ENCODE peak calls at places on chromosomes 7 and 10, in six cellular contexts. V, Y, H, P, Q and M are unnamed samples.

GRCh38 chr7:2299131-2299829 is 15.0 kb downstream of the SNX8 start:
- DNase-seq in V (peak; percentile 67), Y (no peak), H (peak; percentile 10), P (peak; percentile 90), Q (peak; percentile 30), M (peak; percentile 75)

GRCh38 chr10:46527241-46527811 is 29.1 kb downstream of the GPRIN2 start:
- DNase-seq in V (no peak), Y (no peak), H (peak; percentile 72), P (no peak), Q (peak; percentile 14), M (no peak)

GRCh38 chr10:32161586-32161985 is 105.4 kb upstream of the KIF5B start:
- DNase-seq in V (no peak), Y (no peak), H (no peak), P (no peak), Q (no peak), M (no peak)

GRCh38 chr7:9846902-9847301 is 1126.8 kb upstream of the PHF14 start:
- DNase-seq in V (no peak), Y (no peak), H (no peak), P (no peak), Q (no peak), M (no peak)

GRCh38 chr10:89118091-89118490 is 89.0 kb downstream of the CH25H start:
- DNase-seq in V (no peak), Y (no peak), H (no peak), P (peak; percentile 70), Q (no peak), M (no peak)

GRCh38 chr10:123140164-123140982 is 4.6 kb downstream of the HMX3 start:
- DNase-seq in V (no peak), Y (no peak), H (no peak), P (no peak), Q (no peak), M (peak; percentile 51)

GRCh38 chr10:131006458-131007256 is 304.9 kb downstream of the TCERG1L start:
- DNase-seq in V (no peak), Y (no peak), H (no peak), P (no peak), Q (no peak), M (no peak)

GRCh38 chr7:11727864-11728263 is 104.1 kb downstream of the THSD7A start:
- DNase-seq in V (peak; percentile 27), Y (no peak), H (no peak), P (peak; percentile 65), Q (no peak), M (no peak)

GRCh38 chr10:35237766-35238512 is 98.4 kb upstream of the CCNY start:
- DNase-seq in V (no peak), Y (no peak), H (no peak), P (no peak), Q (no peak), M (no peak)

GRCh38 chr10:75014516-75015230 is 96.8 kb upstream of the SAMD8 start:
- DNase-seq in V (no peak), Y (peak; percentile 76), H (no peak), P (no peak), Q (no peak), M (no peak)

GRCh38 chr7:30905078-30906012 is 6.3 kb upstream of the AQP1 start:
- DNase-seq in V (no peak), Y (no peak), H (peak; percentile 58), P (no peak), Q (no peak), M (no peak)

GRCh38 chr10:115944538-115944937 is 328.5 kb downstream of the GFRA1 start:
- DNase-seq in V (no peak), Y (no peak), H (no peak), P (no peak), Q (no peak), M (no peak)

GRCh38 chr10:96138102-96138501 is 8.0 kb downstream of the ZNF518A start:
- DNase-seq in V (no peak), Y (no peak), H (no peak), P (no peak), Q (no peak), M (peak; percentile 73)

GRCh38 chr10:108582387-108582786 is 1340.9 kb downstream of the XPNPEP1 start:
- DNase-seq in V (no peak), Y (no peak), H (no peak), P (peak; percentile 18), Q (no peak), M (no peak)

GRCh38 chr10:6044060-6044459 is 18.1 kb downstream of the IL2RA start:
- DNase-seq in V (no peak), Y (no peak), H (no peak), P (no peak), Q (no peak), M (no peak)

GRCh38 chr7:27134392-27134791 is 3.8 kb upstream of the HOXA4 start:
- DNase-seq in V (no peak), Y (no peak), H (no peak), P (peak; percentile 70), Q (no peak), M (no peak)

GRCh38 chr7:127822822-127823508 is 171.0 kb downstream of the SND1 start:
- DNase-seq in V (no peak), Y (no peak), H (no peak), P (no peak), Q (no peak), M (no peak)

GRCh38 chr10:132479024-132479602 is 58.5 kb upstream of the INPP5A start:
- DNase-seq in V (no peak), Y (no peak), H (peak; percentile 43), P (no peak), Q (no peak), M (no peak)

GRCh38 chr10:71964669-71965515 is 697 bp downstream of the CHST3 start:
- DNase-seq in V (no peak), Y (no peak), H (peak; percentile 81), P (peak; percentile 84), Q (peak; percentile 81), M (no peak)

GRCh38 chr10:124992462-124993344 is 50.8 kb downstream of the ZRANB1 start:
- DNase-seq in V (peak; percentile 54), Y (peak; percentile 36), H (peak; percentile 72), P (peak; percentile 65), Q (peak; percentile 72), M (peak; percentile 25)

GRCh38 chr7:12031638-12032037 is 179.5 kb upstream of the TMEM106B start:
- DNase-seq in V (no peak), Y (peak; percentile 17), H (no peak), P (no peak), Q (no peak), M (no peak)

GRCh38 chr7:150322114-150322832 is 882 bp upstream of the LRRC61 start:
- DNase-seq in V (no peak), Y (peak; percentile 40), H (no peak), P (no peak), Q (no peak), M (peak; percentile 20)

GRCh38 chr7:25392571-25393338 is 164.5 kb upstream of the NPVF start:
- DNase-seq in V (no peak), Y (no peak), H (no peak), P (no peak), Q (no peak), M (no peak)

GRCh38 chr7:21960922-21961321 is 15.2 kb upstream of the CDCA7L start:
- DNase-seq in V (peak; percentile 7), Y (no peak), H (no peak), P (peak; percentile 77), Q (no peak), M (no peak)

GRCh38 chr10:75284097-75284485 is 48.3 kb upstream of the COMTD1 start:
- DNase-seq in V (no peak), Y (no peak), H (no peak), P (no peak), Q (no peak), M (no peak)

GRCh38 chr10:95319239-95319638 is 28.4 kb upstream of the PDLIM1 start:
- DNase-seq in V (no peak), Y (no peak), H (no peak), P (no peak), Q (no peak), M (no peak)

GRCh38 chr7:108442039-108442568 is 14.1 kb downstream of the NRCAM start:
- DNase-seq in V (no peak), Y (no peak), H (no peak), P (no peak), Q (no peak), M (no peak)

GRCh38 chr7:20541615-20542349 is 73.7 kb upstream of the ABCB5 start:
- DNase-seq in V (no peak), Y (no peak), H (no peak), P (no peak), Q (no peak), M (no peak)

GRCh38 chr7:2163565-2163964 is 69.2 kb downstream of the MAD1L1 start:
- DNase-seq in V (no peak), Y (no peak), H (peak; percentile 13), P (no peak), Q (no peak), M (no peak)

GRCh38 chr10:15293862-15294835 is 76.9 kb downstream of the FAM171A1 start:
- DNase-seq in V (no peak), Y (no peak), H (no peak), P (peak; percentile 28), Q (no peak), M (no peak)

GRCh38 chr10:43824934-43825333 is 176.3 kb upstream of the ZNF32 start:
- DNase-seq in V (peak; percentile 89), Y (no peak), H (no peak), P (peak; percentile 40), Q (peak; percentile 72), M (no peak)

DNA sequence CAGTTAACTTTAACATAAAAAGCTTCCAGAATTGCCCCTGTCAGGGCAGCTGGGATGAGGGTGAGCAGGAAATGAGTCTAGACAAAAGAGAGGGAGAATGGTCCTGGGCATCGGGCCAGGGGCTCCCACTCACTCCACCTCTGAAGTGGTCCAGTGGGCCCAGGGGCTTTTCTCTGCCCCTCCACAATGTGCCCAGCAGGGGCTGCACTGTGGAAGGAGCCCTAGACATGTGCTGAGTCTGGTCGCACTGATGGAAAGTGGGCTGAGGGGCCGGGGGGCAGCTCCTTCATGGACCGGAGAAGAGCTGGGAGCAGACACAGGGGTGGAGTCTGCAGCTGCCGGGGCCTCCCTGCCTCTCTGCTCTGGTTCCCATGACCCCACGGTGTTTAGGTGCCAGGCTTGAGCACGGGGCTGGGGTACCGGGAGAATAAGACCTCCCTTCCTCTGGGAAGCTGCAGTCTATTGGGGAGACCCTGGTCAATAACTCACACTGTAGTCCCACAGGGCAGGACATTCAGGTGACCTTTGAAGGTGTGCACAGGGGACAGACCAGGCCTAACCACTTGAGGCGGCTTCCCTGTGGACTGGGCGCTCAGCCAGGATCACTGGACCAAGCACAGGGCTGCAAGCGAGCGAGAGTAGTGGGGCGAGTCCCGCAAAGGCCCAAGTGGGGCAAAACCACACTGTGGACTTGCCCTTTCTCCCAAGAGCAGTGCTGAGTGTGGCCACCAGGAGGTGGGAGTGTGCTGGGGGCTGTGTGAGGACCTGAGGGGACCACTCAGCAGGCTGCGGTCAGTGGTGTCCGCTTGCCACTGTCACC is 6.1 kb downstream of the ADCY1 start:
- DNase-seq in V (no peak), Y (no peak), H (no peak), P (no peak), Q (no peak), M (no peak)
- TF ChIP-seq CTCF in V (peak; percentile 38), Y (peak; percentile 29), H (no peak), P (peak; percentile 27), Q (no peak), M (no peak)

GRCh38 chr7:23520582-23520981 is 11.2 kb downstream of the TRA2A start:
- DNase-seq in V (no peak), Y (no peak), H (no peak), P (no peak), Q (no peak), M (no peak)
- TF ChIP-seq CTCF in V (no peak), Y (no peak), H (no peak), P (no peak), Q (no peak), M (no peak)

GRCh38 chr10:30821994-30822692 is 192.6 kb upstream of the LYZL2 start:
- DNase-seq in V (no peak), Y (no peak), H (no peak), P (peak; percentile 48), Q (no peak), M (no peak)
- TF ChIP-seq CTCF in V (peak; percentile 14), Y (no peak), H (no peak), P (no peak), Q (no peak), M (no peak)

GRCh38 chr7:52955522-52955921 is 79.9 kb upstream of the POM121L12 start:
- DNase-seq in V (no peak), Y (no peak), H (no peak), P (no peak), Q (no peak), M (no peak)
- TF ChIP-seq CTCF in V (no peak), Y (no peak), H (no peak), P (no peak), Q (no peak), M (no peak)